ENCODE peak calls at places on chromosomes 6 and 20, in ten cellular contexts. One of them, this sample, is unnamed.

GRCh38 chr20:17421493-17421892 is 109.7 kb downstream of the BFSP1 start:
- DNase-seq in esophagus muscularis mucosa: no peak
- DNase-seq in cardiac muscle cell: no peak
- DNase-seq in uterus: no peak
- DNase-seq in Panc1: no peak
- DNase-seq in HCT116: no peak
- DNase-seq in IMR-90: no peak
- DNase-seq in right lobe of liver: no peak
- DNase-seq in SK-N-SH: no peak
- DNase-seq in OCI-LY7: no peak
- DNase-seq in this sample: no peak

GRCh38 chr20:57317316-57317788 is 12.3 kb upstream of the SPO11 start:
- DNase-seq in esophagus muscularis mucosa: peak
- DNase-seq in cardiac muscle cell: no peak
- DNase-seq in uterus: no peak
- DNase-seq in Panc1: no peak
- DNase-seq in HCT116: no peak
- DNase-seq in IMR-90: no peak
- DNase-seq in right lobe of liver: no peak
- DNase-seq in SK-N-SH: no peak
- DNase-seq in OCI-LY7: no peak
- DNase-seq in this sample: no peak

GRCh38 chr20:35058184-35058583 is 34.4 kb downstream of the TRPC4AP start:
- DNase-seq in esophagus muscularis mucosa: no peak
- DNase-seq in cardiac muscle cell: no peak
- DNase-seq in uterus: no peak
- DNase-seq in Panc1: no peak
- DNase-seq in HCT116: no peak
- DNase-seq in IMR-90: no peak
- DNase-seq in right lobe of liver: no peak
- DNase-seq in SK-N-SH: no peak
- DNase-seq in OCI-LY7: no peak
- DNase-seq in this sample: no peak

GRCh38 chr20:48626226-48626937 is 201.4 kb downstream of the PREX1 start:
- DNase-seq in esophagus muscularis mucosa: no peak
- DNase-seq in cardiac muscle cell: peak
- DNase-seq in uterus: no peak
- DNase-seq in Panc1: no peak
- DNase-seq in HCT116: no peak
- DNase-seq in IMR-90: peak
- DNase-seq in right lobe of liver: peak
- DNase-seq in SK-N-SH: no peak
- DNase-seq in OCI-LY7: no peak
- DNase-seq in this sample: peak

GRCh38 chr6:119957195-119957594 is 607.6 kb upstream of the MAN1A1 start:
- DNase-seq in esophagus muscularis mucosa: no peak
- DNase-seq in cardiac muscle cell: no peak
- DNase-seq in uterus: no peak
- DNase-seq in Panc1: no peak
- DNase-seq in HCT116: no peak
- DNase-seq in IMR-90: no peak
- DNase-seq in right lobe of liver: no peak
- DNase-seq in SK-N-SH: no peak
- DNase-seq in OCI-LY7: no peak
- DNase-seq in this sample: no peak

GRCh38 chr6:158002951-158003853 is 21.5 kb downstream of the SYNJ2 start:
- DNase-seq in esophagus muscularis mucosa: no peak
- DNase-seq in cardiac muscle cell: peak
- DNase-seq in uterus: peak
- DNase-seq in Panc1: no peak
- DNase-seq in HCT116: no peak
- DNase-seq in IMR-90: peak
- DNase-seq in right lobe of liver: peak
- DNase-seq in SK-N-SH: no peak
- DNase-seq in OCI-LY7: no peak
- DNase-seq in this sample: peak

GRCh38 chr20:7195704-7196103 is 428.2 kb downstream of the BMP2 start:
- DNase-seq in esophagus muscularis mucosa: no peak
- DNase-seq in cardiac muscle cell: peak
- DNase-seq in uterus: no peak
- DNase-seq in Panc1: peak
- DNase-seq in HCT116: no peak
- DNase-seq in IMR-90: no peak
- DNase-seq in right lobe of liver: no peak
- DNase-seq in SK-N-SH: no peak
- DNase-seq in OCI-LY7: no peak
- DNase-seq in this sample: peak

GRCh38 chr6:168468046-168468445 is 27.1 kb downstream of the SMOC2 start:
- DNase-seq in esophagus muscularis mucosa: peak
- DNase-seq in cardiac muscle cell: no peak
- DNase-seq in uterus: no peak
- DNase-seq in Panc1: no peak
- DNase-seq in HCT116: no peak
- DNase-seq in IMR-90: no peak
- DNase-seq in right lobe of liver: no peak
- DNase-seq in SK-N-SH: no peak
- DNase-seq in OCI-LY7: no peak
- DNase-seq in this sample: no peak

GRCh38 chr6:122491915-122492537 is 20.4 kb upstream of the SERINC1 start:
- DNase-seq in esophagus muscularis mucosa: no peak
- DNase-seq in cardiac muscle cell: peak
- DNase-seq in uterus: peak
- DNase-seq in Panc1: peak
- DNase-seq in HCT116: peak
- DNase-seq in IMR-90: peak
- DNase-seq in right lobe of liver: peak
- DNase-seq in SK-N-SH: peak
- DNase-seq in OCI-LY7: peak
- DNase-seq in this sample: no peak

GRCh38 chr6:131036616-131037015 is 26.4 kb downstream of the EPB41L2 start:
- DNase-seq in esophagus muscularis mucosa: no peak
- DNase-seq in cardiac muscle cell: no peak
- DNase-seq in uterus: no peak
- DNase-seq in Panc1: no peak
- DNase-seq in HCT116: no peak
- DNase-seq in IMR-90: no peak
- DNase-seq in right lobe of liver: no peak
- DNase-seq in SK-N-SH: no peak
- DNase-seq in OCI-LY7: no peak
- DNase-seq in this sample: no peak
- H3K27ac ChIP-seq in esophagus muscularis mucosa: no peak
- H3K27ac ChIP-seq in cardiac muscle cell: no peak
- H3K27ac ChIP-seq in uterus: no peak
- H3K27ac ChIP-seq in Panc1: no peak
- H3K27ac ChIP-seq in HCT116: no peak
- H3K27ac ChIP-seq in IMR-90: no peak
- H3K27ac ChIP-seq in right lobe of liver: no peak
- H3K27ac ChIP-seq in SK-N-SH: no peak
- H3K27ac ChIP-seq in OCI-LY7: no peak
- H3K27ac ChIP-seq in this sample: no peak

GRCh38 chr20:1899169-1899525 is 3.9 kb downstream of the SIRPA start:
- DNase-seq in esophagus muscularis mucosa: no peak
- DNase-seq in cardiac muscle cell: no peak
- DNase-seq in uterus: no peak
- DNase-seq in Panc1: no peak
- DNase-seq in HCT116: no peak
- DNase-seq in IMR-90: no peak
- DNase-seq in right lobe of liver: no peak
- DNase-seq in SK-N-SH: peak
- DNase-seq in OCI-LY7: no peak
- DNase-seq in this sample: no peak

GRCh38 chr20:1896859-1897258 is 1.7 kb downstream of the SIRPA start:
- DNase-seq in esophagus muscularis mucosa: no peak
- DNase-seq in cardiac muscle cell: no peak
- DNase-seq in uterus: no peak
- DNase-seq in Panc1: no peak
- DNase-seq in HCT116: no peak
- DNase-seq in IMR-90: no peak
- DNase-seq in right lobe of liver: no peak
- DNase-seq in SK-N-SH: no peak
- DNase-seq in OCI-LY7: no peak
- DNase-seq in this sample: no peak

GRCh38 chr20:1898496-1899168 is 3.4 kb downstream of the SIRPA start:
- DNase-seq in esophagus muscularis mucosa: no peak
- DNase-seq in cardiac muscle cell: peak
- DNase-seq in uterus: no peak
- DNase-seq in Panc1: no peak
- DNase-seq in HCT116: no peak
- DNase-seq in IMR-90: no peak
- DNase-seq in right lobe of liver: no peak
- DNase-seq in SK-N-SH: no peak
- DNase-seq in OCI-LY7: no peak
- DNase-seq in this sample: no peak

GRCh38 chr20:1897486-1897885 is 2.3 kb downstream of the SIRPA start:
- DNase-seq in esophagus muscularis mucosa: no peak
- DNase-seq in cardiac muscle cell: peak
- DNase-seq in uterus: no peak
- DNase-seq in Panc1: no peak
- DNase-seq in HCT116: no peak
- DNase-seq in IMR-90: no peak
- DNase-seq in right lobe of liver: no peak
- DNase-seq in SK-N-SH: no peak
- DNase-seq in OCI-LY7: no peak
- DNase-seq in this sample: no peak

GRCh38 chr20:1897965-1898464 is 2.8 kb downstream of the SIRPA start:
- DNase-seq in esophagus muscularis mucosa: no peak
- DNase-seq in cardiac muscle cell: peak
- DNase-seq in uterus: no peak
- DNase-seq in Panc1: no peak
- DNase-seq in HCT116: no peak
- DNase-seq in IMR-90: no peak
- DNase-seq in right lobe of liver: no peak
- DNase-seq in SK-N-SH: no peak
- DNase-seq in OCI-LY7: peak
- DNase-seq in this sample: no peak
- H3K27ac ChIP-seq in esophagus muscularis mucosa: peak
- H3K27ac ChIP-seq in cardiac muscle cell: no peak
- H3K27ac ChIP-seq in uterus: peak
- H3K27ac ChIP-seq in Panc1: no peak
- H3K27ac ChIP-seq in HCT116: no peak
- H3K27ac ChIP-seq in IMR-90: no peak
- H3K27ac ChIP-seq in right lobe of liver: no peak
- H3K27ac ChIP-seq in SK-N-SH: no peak
- H3K27ac ChIP-seq in OCI-LY7: peak
- H3K27ac ChIP-seq in this sample: peak

DNA sequence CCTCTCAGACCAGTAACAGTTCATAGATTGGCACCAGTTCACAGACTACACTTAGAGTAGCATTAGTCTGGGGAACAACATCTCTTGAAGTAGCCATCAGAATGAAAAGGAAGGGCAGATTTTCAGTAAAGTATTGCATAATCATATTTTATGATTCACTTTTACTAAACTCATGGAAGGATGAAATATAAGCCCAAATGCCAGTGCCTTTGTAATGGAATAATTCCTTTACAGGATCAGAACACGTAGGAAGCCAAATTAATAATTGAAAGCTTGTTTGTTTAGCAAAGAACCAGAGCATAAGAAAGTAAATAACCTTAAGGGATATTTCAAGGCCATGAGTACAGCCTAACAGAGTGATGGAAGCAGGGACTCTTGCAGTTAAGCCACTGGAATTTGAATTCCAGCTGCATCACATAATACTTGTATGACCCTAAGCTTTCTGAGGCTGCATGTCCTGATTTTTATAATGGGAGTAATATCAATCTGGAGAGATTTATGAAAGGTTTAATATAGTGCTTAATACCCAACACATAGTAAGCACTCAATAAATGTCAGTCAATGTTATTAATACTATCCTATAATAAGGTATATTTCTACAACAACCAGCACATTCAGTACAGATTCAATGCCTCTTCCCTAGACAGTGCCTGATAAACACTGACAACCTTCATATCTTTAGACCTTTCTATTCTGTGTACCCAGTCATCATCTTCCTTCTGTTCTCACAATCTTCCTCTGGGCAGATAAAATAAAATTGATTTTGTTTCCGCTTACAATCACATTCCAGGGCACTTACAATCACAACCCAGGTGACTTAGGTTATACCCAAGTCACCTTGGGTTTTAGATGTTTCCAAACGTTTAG is 11.2 kb upstream of the LOC128125822 start:
- DNase-seq in esophagus muscularis mucosa: no peak
- DNase-seq in cardiac muscle cell: peak
- DNase-seq in uterus: no peak
- DNase-seq in Panc1: no peak
- DNase-seq in HCT116: no peak
- DNase-seq in IMR-90: peak
- DNase-seq in right lobe of liver: no peak
- DNase-seq in SK-N-SH: no peak
- DNase-seq in OCI-LY7: no peak
- DNase-seq in this sample: no peak
- H3K27ac ChIP-seq in esophagus muscularis mucosa: no peak
- H3K27ac ChIP-seq in cardiac muscle cell: no peak
- H3K27ac ChIP-seq in uterus: no peak
- H3K27ac ChIP-seq in Panc1: no peak
- H3K27ac ChIP-seq in HCT116: no peak
- H3K27ac ChIP-seq in IMR-90: no peak
- H3K27ac ChIP-seq in right lobe of liver: peak
- H3K27ac ChIP-seq in SK-N-SH: no peak
- H3K27ac ChIP-seq in OCI-LY7: no peak
- H3K27ac ChIP-seq in this sample: peak

GRCh38 chr6:47781732-47782131 is at the start of gene OPN5:
- DNase-seq in esophagus muscularis mucosa: no peak
- DNase-seq in cardiac muscle cell: no peak
- DNase-seq in uterus: no peak
- DNase-seq in Panc1: no peak
- DNase-seq in HCT116: no peak
- DNase-seq in IMR-90: no peak
- DNase-seq in right lobe of liver: no peak
- DNase-seq in SK-N-SH: no peak
- DNase-seq in OCI-LY7: no peak
- DNase-seq in this sample: no peak
- H3K27ac ChIP-seq in esophagus muscularis mucosa: no peak
- H3K27ac ChIP-seq in cardiac muscle cell: no peak
- H3K27ac ChIP-seq in uterus: no peak
- H3K27ac ChIP-seq in Panc1: no peak
- H3K27ac ChIP-seq in HCT116: no peak
- H3K27ac ChIP-seq in IMR-90: no peak
- H3K27ac ChIP-seq in right lobe of liver: no peak
- H3K27ac ChIP-seq in SK-N-SH: no peak
- H3K27ac ChIP-seq in OCI-LY7: no peak
- H3K27ac ChIP-seq in this sample: no peak

DNA sequence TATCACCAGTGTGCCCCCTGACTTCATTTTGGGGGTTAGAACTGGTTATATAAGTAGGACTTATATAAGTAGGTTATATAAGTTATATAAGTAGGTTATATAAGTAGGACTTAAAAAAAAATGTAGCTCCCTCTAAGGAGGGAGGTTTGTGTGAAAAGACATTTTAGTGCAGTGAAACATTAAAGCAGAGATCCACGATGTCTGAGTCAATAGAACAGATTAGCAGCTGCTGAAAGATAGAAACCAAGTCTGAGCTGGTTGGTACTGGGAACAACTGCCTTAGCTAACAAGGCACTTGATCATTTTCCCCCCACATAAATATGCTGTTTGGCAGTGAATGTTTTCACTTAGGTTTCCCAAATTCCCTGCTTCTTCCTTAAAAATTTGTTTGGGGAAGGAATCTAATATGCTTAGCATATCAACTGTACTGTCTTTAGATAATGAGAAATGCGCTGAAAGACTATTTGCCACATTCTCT is 2.1 kb upstream of the RPS12 start:
- DNase-seq in esophagus muscularis mucosa: no peak
- DNase-seq in cardiac muscle cell: peak
- DNase-seq in uterus: no peak
- DNase-seq in Panc1: no peak
- DNase-seq in HCT116: no peak
- DNase-seq in IMR-90: peak
- DNase-seq in right lobe of liver: no peak
- DNase-seq in SK-N-SH: no peak
- DNase-seq in OCI-LY7: peak
- DNase-seq in this sample: no peak
- H3K27ac ChIP-seq in esophagus muscularis mucosa: peak
- H3K27ac ChIP-seq in cardiac muscle cell: peak
- H3K27ac ChIP-seq in uterus: peak
- H3K27ac ChIP-seq in Panc1: peak
- H3K27ac ChIP-seq in HCT116: peak
- H3K27ac ChIP-seq in IMR-90: no peak
- H3K27ac ChIP-seq in right lobe of liver: peak
- H3K27ac ChIP-seq in SK-N-SH: no peak
- H3K27ac ChIP-seq in OCI-LY7: peak
- H3K27ac ChIP-seq in this sample: peak